ENCODE peak calls at places on chromosomes 3 and 15, in six cellular contexts. M is H9; G is A549; Y is thoracic aorta; D is PC-9; J is CD8-positive, alpha-beta memory T cell. T is an unnamed sample.

GRCh38 chr15:53246996-53247395 is 456.9 kb upstream of the ONECUT1 start:
- DNase-seq in M (no peak), G (no peak), Y (no peak), D (no peak), J (no peak), T (no peak)

GRCh38 chr3:58009749-58010535 is 1.7 kb downstream of the FLNB start:
- DNase-seq in M (peak), G (peak), Y (no peak), D (peak), J (no peak), T (no peak)

GRCh38 chr3:37741644-37742043 is 120.0 kb upstream of the CTDSPL start:
- DNase-seq in M (no peak), G (peak), Y (peak), D (no peak), J (no peak), T (no peak)

GRCh38 chr15:39054128-39054732 is 489.6 kb upstream of the RASGRP1 start:
- DNase-seq in M (no peak), G (no peak), Y (no peak), D (no peak), J (no peak), T (no peak)

GRCh38 chr3:104909721-104910120 is 457.0 kb upstream of the ALCAM start:
- DNase-seq in M (no peak), G (no peak), Y (no peak), D (no peak), J (no peak), T (no peak)

GRCh38 chr3:106425021-106425420 is 556.2 kb upstream of the CBLB start:
- DNase-seq in M (no peak), G (no peak), Y (no peak), D (no peak), J (no peak), T (no peak)

GRCh38 chr3:103218146-103218545 is 783.3 kb downstream of the ZPLD1 start:
- DNase-seq in M (no peak), G (no peak), Y (no peak), D (no peak), J (no peak), T (no peak)

GRCh38 chr3:143302638-143303171 is 183.1 kb downstream of the CHST2 start:
- DNase-seq in M (peak), G (peak), Y (no peak), D (no peak), J (no peak), T (no peak)

GRCh38 chr3:52917044-52917443 is 19.7 kb upstream of the STIMATE start:
- DNase-seq in M (no peak), G (no peak), Y (no peak), D (no peak), J (no peak), T (no peak)

GRCh38 chr3:177306252-177306651 is 109.0 kb upstream of the TBL1XR1 start:
- DNase-seq in M (no peak), G (no peak), Y (no peak), D (peak), J (no peak), T (peak)

GRCh38 chr3:38603731-38604131 is 45.8 kb downstream of the SCN5A start:
- DNase-seq in M (no peak), G (no peak), Y (no peak), D (no peak), J (no peak), T (no peak)

GRCh38 chr15:35142578-35142977 is 57.5 kb upstream of the NANOGP8 start:
- DNase-seq in M (no peak), G (no peak), Y (no peak), D (no peak), J (no peak), T (no peak)

GRCh38 chr15:64857421-64857820 is 15.7 kb downstream of the PLEKHO2 start:
- DNase-seq in M (peak), G (no peak), Y (no peak), D (no peak), J (no peak), T (no peak)

GRCh38 chr3:141458937-141459510 is 27.8 kb upstream of the RASA2 start:
- DNase-seq in M (no peak), G (no peak), Y (no peak), D (no peak), J (no peak), T (no peak)

GRCh38 chr15:50813865-50814264 is 48.4 kb upstream of the SPPL2A start:
- DNase-seq in M (no peak), G (no peak), Y (no peak), D (no peak), J (no peak), T (no peak)

GRCh38 chr15:92962914-92963313 is 62.8 kb downstream of the CHD2 start:
- DNase-seq in M (no peak), G (no peak), Y (no peak), D (no peak), J (no peak), T (no peak)

GRCh38 chr3:168096210-168096795 is 579 bp upstream of the GOLIM4 start:
- DNase-seq in M (peak), G (peak), Y (peak), D (peak), J (no peak), T (no peak)

GRCh38 chr3:190807719-190808375 is 54.6 kb downstream of the GMNC start:
- DNase-seq in M (no peak), G (no peak), Y (no peak), D (no peak), J (no peak), T (no peak)

GRCh38 chr3:171057075-171057474 is 30.6 kb upstream of the SLC2A2 start:
- DNase-seq in M (no peak), G (no peak), Y (no peak), D (no peak), J (no peak), T (no peak)

GRCh38 chr15:92899910-92900711 is at the start of gene CHD2:
- DNase-seq in M (peak), G (peak), Y (no peak), D (peak), J (peak), T (peak)

GRCh38 chr15:92747047-92747446 is 91.5 kb upstream of the FAM174B start:
- DNase-seq in M (peak), G (no peak), Y (no peak), D (no peak), J (no peak), T (no peak)

GRCh38 chr15:91664224-91664836 is 189.2 kb upstream of the SLCO3A1 start:
- DNase-seq in M (no peak), G (no peak), Y (no peak), D (no peak), J (no peak), T (no peak)

GRCh38 chr3:49763981-49764380 is 22.4 kb downstream of the IP6K1 start:
- DNase-seq in M (no peak), G (no peak), Y (no peak), D (no peak), J (no peak), T (no peak)

GRCh38 chr3:115713247-115713646 is 89.9 kb downstream of the GAP43 start:
- DNase-seq in M (no peak), G (no peak), Y (no peak), D (no peak), J (no peak), T (no peak)

GRCh38 chr3:141303481-141304223 is 64.7 kb upstream of the ZBTB38 start:
- DNase-seq in M (no peak), G (peak), Y (no peak), D (peak), J (peak), T (no peak)

GRCh38 chr3:105385868-105386508 is 19.3 kb downstream of the ALCAM start:
- DNase-seq in M (no peak), G (no peak), Y (no peak), D (no peak), J (no peak), T (no peak)

GRCh38 chr3:23203651-23204111 is 554 bp downstream of the UBE2E2 start:
- DNase-seq in M (peak), G (no peak), Y (no peak), D (no peak), J (no peak), T (no peak)

GRCh38 chr3:72336114-72336651 is 512.1 kb downstream of the SHQ1 start:
- DNase-seq in M (no peak), G (no peak), Y (no peak), D (no peak), J (no peak), T (no peak)

GRCh38 chr15:28191832-28192231 is 92.7 kb upstream of the OCA2 start:
- DNase-seq in M (peak), G (peak), Y (peak), D (no peak), J (no peak), T (no peak)

GRCh38 chr15:87715252-87715651 is 541.3 kb downstream of the NTRK3 start:
- DNase-seq in M (no peak), G (no peak), Y (no peak), D (no peak), J (no peak), T (no peak)

GRCh38 chr3:58492385-58492970 is 582 bp downstream of the KCTD6 start:
- DNase-seq in M (no peak), G (no peak), Y (no peak), D (no peak), J (no peak), T (no peak)

GRCh38 chr15:51837784-51838183 is 8.3 kb downstream of the TMOD3 start:
- DNase-seq in M (no peak), G (peak), Y (no peak), D (no peak), J (no peak), T (no peak)

GRCh38 chr3:186825294-186825821 is 17.2 kb upstream of the ADIPOQ start:
- DNase-seq in M (peak), G (no peak), Y (no peak), D (no peak), J (no peak), T (no peak)

GRCh38 chr3:37183375-37183831 is 9.0 kb upstream of the LRRFIP2 start:
- DNase-seq in M (no peak), G (peak), Y (no peak), D (peak), J (no peak), T (peak)

GRCh38 chr15:33215941-33216872 is 21.7 kb upstream of the FMN1 start:
- DNase-seq in M (no peak), G (peak), Y (no peak), D (peak), J (no peak), T (peak)

GRCh38 chr3:62287528-62287927 is 85.8 kb downstream of the FEZF2 start:
- DNase-seq in M (no peak), G (no peak), Y (no peak), D (no peak), J (no peak), T (no peak)

GRCh38 chr15:31483924-31484368 is 157.3 kb downstream of the KLF13 start:
- DNase-seq in M (peak), G (no peak), Y (no peak), D (no peak), J (peak), T (no peak)

GRCh38 chr3:52326976-52327375 is 10.9 kb downstream of the DNAH1 start:
- DNase-seq in M (no peak), G (no peak), Y (no peak), D (no peak), J (no peak), T (no peak)

GRCh38 chr15:96345560-96346389 is 15.3 kb downstream of the NR2F2 start:
- DNase-seq in M (peak), G (peak), Y (no peak), D (no peak), J (no peak), T (no peak)
- H3K27ac ChIP-seq in M (no peak), G (peak), Y (peak), D (no peak), J (no peak), T (no peak)

GRCh38 chr15:69749274-69749673 is 296.7 kb downstream of the RPLP1 start:
- DNase-seq in M (no peak), G (no peak), Y (no peak), D (no peak), J (no peak), T (no peak)
- H3K27ac ChIP-seq in M (no peak), G (no peak), Y (no peak), D (no peak), J (no peak), T (no peak)

GRCh38 chr3:188303823-188304222 is 149.9 kb downstream of the LPP start:
- DNase-seq in M (no peak), G (no peak), Y (no peak), D (no peak), J (no peak), T (no peak)
- H3K27ac ChIP-seq in M (no peak), G (no peak), Y (no peak), D (no peak), J (no peak), T (no peak)

DNA sequence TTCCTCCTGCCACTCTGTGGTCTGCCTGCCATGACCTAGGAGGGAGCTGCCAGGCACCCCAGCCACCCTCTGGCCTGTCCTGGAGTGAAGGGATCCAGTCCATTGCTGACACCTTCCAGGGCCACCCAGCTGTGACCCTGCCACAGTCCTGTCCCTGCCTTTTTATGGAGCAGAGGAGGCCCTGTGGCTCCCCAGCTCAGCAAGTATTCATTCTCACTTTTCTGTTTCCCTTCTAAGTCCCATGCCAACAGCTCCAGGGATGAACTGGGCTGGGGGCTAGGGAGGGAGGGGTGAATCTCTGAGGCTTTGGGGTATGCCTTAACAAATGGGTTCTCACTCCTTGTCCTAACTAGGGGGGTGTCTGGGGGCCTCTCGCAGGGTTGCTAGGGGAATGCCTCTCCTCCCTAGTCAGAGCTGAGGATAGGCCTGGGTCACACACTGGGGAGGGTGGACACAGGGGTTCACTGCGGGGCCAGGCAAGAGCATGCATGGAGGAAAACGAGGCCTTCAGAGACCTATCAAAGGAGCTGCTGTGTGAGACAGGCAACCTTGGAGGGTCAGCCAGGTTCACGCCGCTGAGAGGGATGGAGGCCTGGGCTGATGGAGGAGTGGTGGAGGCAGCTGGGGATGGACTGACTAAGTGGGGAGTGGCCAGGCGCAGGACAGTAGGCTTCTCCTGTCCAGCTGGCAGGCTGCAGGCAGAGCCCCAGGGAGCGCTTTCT is 31.8 kb downstream of the EPHB3 start:
- DNase-seq in M (no peak), G (no peak), Y (no peak), D (no peak), J (no peak), T (no peak)
- H3K27ac ChIP-seq in M (no peak), G (no peak), Y (no peak), D (no peak), J (no peak), T (no peak)

GRCh38 chr3:98778383-98778782 is 15.2 kb downstream of the ST3GAL6 start:
- DNase-seq in M (no peak), G (no peak), Y (no peak), D (no peak), J (no peak), T (no peak)

GRCh38 chr3:98776114-98776513 is 13.0 kb downstream of the ST3GAL6 start:
- DNase-seq in M (no peak), G (no peak), Y (no peak), D (no peak), J (no peak), T (no peak)

GRCh38 chr3:98777801-98778220 is 14.7 kb downstream of the ST3GAL6 start:
- DNase-seq in M (no peak), G (no peak), Y (no peak), D (no peak), J (no peak), T (no peak)

GRCh38 chr3:98777286-98777685 is 14.1 kb downstream of the ST3GAL6 start:
- DNase-seq in M (no peak), G (no peak), Y (no peak), D (no peak), J (no peak), T (no peak)

DNA sequence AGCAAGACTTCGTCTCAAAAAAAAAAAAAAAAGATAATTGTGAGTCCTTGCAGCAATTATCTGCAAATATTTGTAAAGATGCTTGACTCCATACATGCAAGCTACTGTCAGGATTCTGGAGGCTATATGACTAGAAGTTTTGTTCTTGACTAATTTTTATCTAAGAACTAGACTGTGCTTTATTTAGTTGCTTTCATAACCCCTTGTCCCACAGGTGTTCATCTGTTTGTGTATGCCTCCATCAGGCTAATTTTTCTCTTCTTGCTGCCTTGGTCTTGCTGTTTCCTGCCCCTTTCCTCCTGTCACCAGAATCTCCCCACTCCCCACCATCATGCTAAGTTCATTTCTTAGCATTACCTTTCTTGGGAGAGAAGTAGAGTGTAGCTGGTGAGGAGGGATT is 12.3 kb downstream of the ST3GAL6 start:
- DNase-seq in M (no peak), G (no peak), Y (no peak), D (no peak), J (no peak), T (no peak)
- H3K27ac ChIP-seq in M (no peak), G (no peak), Y (peak), D (no peak), J (no peak), T (no peak)